ENCODE peak calls at places on chromosome 2, in seven cellular contexts. X, G, M, Z, K, H and Y are unnamed samples.

GRCh38 chr2:27809761-27810241 is 38.3 kb downstream of the MRPL33 start:
- DNase-seq in H (peak), K (no peak), X (no peak), M (no peak), G (no peak), Z (no peak), Y (no peak)

GRCh38 chr2:23601301-23601965 is 216.5 kb downstream of the KLHL29 start:
- DNase-seq in M (no peak), H (no peak), K (no peak), X (no peak), G (no peak), Z (no peak), Y (no peak)

GRCh38 chr2:23524261-23524706 is 139.3 kb downstream of the KLHL29 start:
- DNase-seq in M (no peak), K (no peak), H (peak), G (no peak), Z (no peak), X (no peak), Y (no peak)

GRCh38 chr2:231452799-231453508 is 11.3 kb downstream of the NCL start:
- DNase-seq in Z (no peak), H (no peak), X (no peak), G (no peak), K (peak), M (no peak), Y (peak)

GRCh38 chr2:148565272-148565894 is 79.2 kb upstream of the EPC2 start:
- DNase-seq in H (no peak), M (no peak), K (peak), G (no peak), Z (no peak), X (no peak), Y (peak)

GRCh38 chr2:131076707-131077106 is 16.6 kb downstream of the FAM168B start:
- DNase-seq in Z (no peak), G (no peak), M (no peak), K (no peak), H (no peak), X (no peak), Y (peak)

GRCh38 chr2:7899241-7899640 is 782.6 kb upstream of the ID2 start:
- DNase-seq in X (no peak), G (no peak), Z (no peak), M (no peak), H (no peak), K (peak), Y (no peak)

GRCh38 chr2:19815746-19816145 is 86.0 kb downstream of the TTC32 start:
- DNase-seq in K (no peak), G (no peak), X (no peak), M (no peak), H (no peak), Z (no peak), Y (no peak)

GRCh38 chr2:124530203-124530602 is 505.1 kb downstream of the CNTNAP5 start:
- DNase-seq in G (no peak), K (no peak), Z (no peak), X (no peak), H (no peak), M (no peak), Y (peak)

GRCh38 chr2:73135236-73135635 is 22.5 kb upstream of the RAB11FIP5 start:
- DNase-seq in Z (no peak), K (no peak), M (no peak), H (no peak), X (no peak), G (no peak), Y (no peak)